ENCODE peak calls at places on chromosomes 16 and 17, in seven cellular contexts. One of them, this sample, is unnamed.
A peak's percentile ranks its signal among the peaks of the same experiment; 100 is the strongest.

GRCh38 chr16:67114793-67115192 is 5.1 kb downstream of the PHAF1 start:
- DNase-seq in stimulated activated CD4-positive, alpha-beta T cell treated with anti-CD3 and anti-CD28 coated beads, Interleukin-12 subunit alpha, Interleukin-12 subunit beta, amount 100 ng/mL, for 4 hours: no peak
- DNase-seq in mesenchymal stem cell: peak; percentile 50
- DNase-seq in GM06990: no peak
- DNase-seq in NAMALWA: no peak
- DNase-seq in posterior cingulate gyrus: no peak
- DNase-seq in naive thymus-derived CD4-positive, alpha-beta T cell: no peak
- DNase-seq in this sample: no peak

GRCh38 chr16:85551319-85551978 is 61.7 kb upstream of the GSE1 start:
- DNase-seq in mesenchymal stem cell: no peak
- DNase-seq in NAMALWA: no peak
- DNase-seq in GM06990: no peak
- DNase-seq in posterior cingulate gyrus: no peak
- DNase-seq in stimulated activated CD4-positive, alpha-beta T cell treated with anti-CD3 and anti-CD28 coated beads, Interleukin-12 subunit alpha, Interleukin-12 subunit beta, amount 100 ng/mL, for 4 hours: no peak
- DNase-seq in naive thymus-derived CD4-positive, alpha-beta T cell: no peak
- DNase-seq in this sample: no peak

GRCh38 chr17:61400786-61401279 is 1.2 kb downstream of the TBX2 start:
- DNase-seq in GM06990: no peak
- DNase-seq in posterior cingulate gyrus: no peak
- DNase-seq in naive thymus-derived CD4-positive, alpha-beta T cell: no peak
- DNase-seq in mesenchymal stem cell: peak; percentile 50
- DNase-seq in NAMALWA: no peak
- DNase-seq in stimulated activated CD4-positive, alpha-beta T cell treated with anti-CD3 and anti-CD28 coated beads, Interleukin-12 subunit alpha, Interleukin-12 subunit beta, amount 100 ng/mL, for 4 hours: no peak
- DNase-seq in this sample: no peak

GRCh38 chr17:75813081-75814020 is 28.7 kb downstream of the UNK start:
- DNase-seq in stimulated activated CD4-positive, alpha-beta T cell treated with anti-CD3 and anti-CD28 coated beads, Interleukin-12 subunit alpha, Interleukin-12 subunit beta, amount 100 ng/mL, for 4 hours: no peak
- DNase-seq in naive thymus-derived CD4-positive, alpha-beta T cell: no peak
- DNase-seq in posterior cingulate gyrus: no peak
- DNase-seq in mesenchymal stem cell: no peak
- DNase-seq in GM06990: no peak
- DNase-seq in NAMALWA: no peak
- DNase-seq in this sample: no peak

GRCh38 chr17:8941980-8942617 is 23.4 kb downstream of the PIK3R5 start:
- DNase-seq in stimulated activated CD4-positive, alpha-beta T cell treated with anti-CD3 and anti-CD28 coated beads, Interleukin-12 subunit alpha, Interleukin-12 subunit beta, amount 100 ng/mL, for 4 hours: no peak
- DNase-seq in mesenchymal stem cell: no peak
- DNase-seq in posterior cingulate gyrus: no peak
- DNase-seq in NAMALWA: no peak
- DNase-seq in GM06990: peak; percentile 68
- DNase-seq in naive thymus-derived CD4-positive, alpha-beta T cell: peak; percentile 62
- DNase-seq in this sample: no peak

GRCh38 chr17:64160378-64160777 is 30.4 kb upstream of the ERN1 start:
- DNase-seq in posterior cingulate gyrus: no peak
- DNase-seq in NAMALWA: no peak
- DNase-seq in GM06990: no peak
- DNase-seq in stimulated activated CD4-positive, alpha-beta T cell treated with anti-CD3 and anti-CD28 coated beads, Interleukin-12 subunit alpha, Interleukin-12 subunit beta, amount 100 ng/mL, for 4 hours: no peak
- DNase-seq in naive thymus-derived CD4-positive, alpha-beta T cell: no peak
- DNase-seq in mesenchymal stem cell: no peak
- DNase-seq in this sample: no peak

GRCh38 chr17:75515523-75516254 is at the start of gene CASKIN2:
- DNase-seq in mesenchymal stem cell: peak; percentile 89
- DNase-seq in posterior cingulate gyrus: peak; percentile 95
- DNase-seq in stimulated activated CD4-positive, alpha-beta T cell treated with anti-CD3 and anti-CD28 coated beads, Interleukin-12 subunit alpha, Interleukin-12 subunit beta, amount 100 ng/mL, for 4 hours: peak; percentile 85
- DNase-seq in NAMALWA: peak; percentile 88
- DNase-seq in GM06990: peak; percentile 83
- DNase-seq in naive thymus-derived CD4-positive, alpha-beta T cell: peak; percentile 70
- DNase-seq in this sample: peak; percentile 77

GRCh38 chr17:14198013-14198412 is 38.6 kb downstream of the CDRT15 start:
- DNase-seq in GM06990: no peak
- DNase-seq in mesenchymal stem cell: peak; percentile 37
- DNase-seq in naive thymus-derived CD4-positive, alpha-beta T cell: no peak
- DNase-seq in stimulated activated CD4-positive, alpha-beta T cell treated with anti-CD3 and anti-CD28 coated beads, Interleukin-12 subunit alpha, Interleukin-12 subunit beta, amount 100 ng/mL, for 4 hours: no peak
- DNase-seq in NAMALWA: no peak
- DNase-seq in posterior cingulate gyrus: no peak
- DNase-seq in this sample: no peak

GRCh38 chr17:16086957-16087356 is 87.3 kb downstream of the TTC19 start:
- DNase-seq in GM06990: no peak
- DNase-seq in naive thymus-derived CD4-positive, alpha-beta T cell: no peak
- DNase-seq in NAMALWA: no peak
- DNase-seq in posterior cingulate gyrus: no peak
- DNase-seq in mesenchymal stem cell: no peak
- DNase-seq in stimulated activated CD4-positive, alpha-beta T cell treated with anti-CD3 and anti-CD28 coated beads, Interleukin-12 subunit alpha, Interleukin-12 subunit beta, amount 100 ng/mL, for 4 hours: no peak
- DNase-seq in this sample: no peak

GRCh38 chr16:85476389-85476788 is 136.7 kb upstream of the GSE1 start:
- DNase-seq in naive thymus-derived CD4-positive, alpha-beta T cell: no peak
- DNase-seq in posterior cingulate gyrus: no peak
- DNase-seq in NAMALWA: no peak
- DNase-seq in stimulated activated CD4-positive, alpha-beta T cell treated with anti-CD3 and anti-CD28 coated beads, Interleukin-12 subunit alpha, Interleukin-12 subunit beta, amount 100 ng/mL, for 4 hours: no peak
- DNase-seq in GM06990: no peak
- DNase-seq in mesenchymal stem cell: no peak
- DNase-seq in this sample: no peak

GRCh38 chr17:21548236-21548635 is 144.1 kb upstream of the KCNJ18 start:
- DNase-seq in naive thymus-derived CD4-positive, alpha-beta T cell: no peak
- DNase-seq in GM06990: no peak
- DNase-seq in posterior cingulate gyrus: no peak
- DNase-seq in NAMALWA: no peak
- DNase-seq in mesenchymal stem cell: peak; percentile 6
- DNase-seq in stimulated activated CD4-positive, alpha-beta T cell treated with anti-CD3 and anti-CD28 coated beads, Interleukin-12 subunit alpha, Interleukin-12 subunit beta, amount 100 ng/mL, for 4 hours: no peak
- DNase-seq in this sample: no peak

GRCh38 chr17:20925954-20926353 is 116.9 kb downstream of the USP22 start:
- DNase-seq in posterior cingulate gyrus: no peak
- DNase-seq in naive thymus-derived CD4-positive, alpha-beta T cell: no peak
- DNase-seq in NAMALWA: peak; percentile 2
- DNase-seq in mesenchymal stem cell: no peak
- DNase-seq in GM06990: no peak
- DNase-seq in stimulated activated CD4-positive, alpha-beta T cell treated with anti-CD3 and anti-CD28 coated beads, Interleukin-12 subunit alpha, Interleukin-12 subunit beta, amount 100 ng/mL, for 4 hours: no peak
- DNase-seq in this sample: no peak

GRCh38 chr17:80872011-80872929 is 119.4 kb upstream of the CHMP6 start:
- DNase-seq in NAMALWA: no peak
- DNase-seq in mesenchymal stem cell: no peak
- DNase-seq in GM06990: no peak
- DNase-seq in stimulated activated CD4-positive, alpha-beta T cell treated with anti-CD3 and anti-CD28 coated beads, Interleukin-12 subunit alpha, Interleukin-12 subunit beta, amount 100 ng/mL, for 4 hours: no peak
- DNase-seq in posterior cingulate gyrus: no peak
- DNase-seq in naive thymus-derived CD4-positive, alpha-beta T cell: no peak
- DNase-seq in this sample: no peak

GRCh38 chr17:80892900-80893603 is 98.6 kb upstream of the CHMP6 start:
- DNase-seq in stimulated activated CD4-positive, alpha-beta T cell treated with anti-CD3 and anti-CD28 coated beads, Interleukin-12 subunit alpha, Interleukin-12 subunit beta, amount 100 ng/mL, for 4 hours: peak; percentile 62
- DNase-seq in mesenchymal stem cell: peak; percentile 93
- DNase-seq in posterior cingulate gyrus: peak; percentile 28
- DNase-seq in GM06990: no peak
- DNase-seq in NAMALWA: no peak
- DNase-seq in naive thymus-derived CD4-positive, alpha-beta T cell: no peak
- DNase-seq in this sample: no peak

GRCh38 chr16:57061084-57061905 is 31.1 kb upstream of the CPNE2 start:
- DNase-seq in mesenchymal stem cell: peak; percentile 50
- DNase-seq in stimulated activated CD4-positive, alpha-beta T cell treated with anti-CD3 and anti-CD28 coated beads, Interleukin-12 subunit alpha, Interleukin-12 subunit beta, amount 100 ng/mL, for 4 hours: no peak
- DNase-seq in naive thymus-derived CD4-positive, alpha-beta T cell: no peak
- DNase-seq in GM06990: no peak
- DNase-seq in NAMALWA: no peak
- DNase-seq in posterior cingulate gyrus: no peak
- DNase-seq in this sample: no peak

GRCh38 chr16:25013751-25014499 is 1.2 kb downstream of the ARHGAP17 start:
- DNase-seq in stimulated activated CD4-positive, alpha-beta T cell treated with anti-CD3 and anti-CD28 coated beads, Interleukin-12 subunit alpha, Interleukin-12 subunit beta, amount 100 ng/mL, for 4 hours: no peak
- DNase-seq in posterior cingulate gyrus: no peak
- DNase-seq in mesenchymal stem cell: no peak
- DNase-seq in GM06990: peak; percentile 44
- DNase-seq in naive thymus-derived CD4-positive, alpha-beta T cell: peak; percentile 14
- DNase-seq in NAMALWA: peak; percentile 63
- DNase-seq in this sample: no peak